ENCODE peak calls at places on chromosome 3, in six cellular contexts. Y, X, T, O, A and L are unnamed samples.

GRCh38 chr3:157475921-157476395 is 27.3 kb downstream of the VEPH1 start:
- DNase-seq in X (peak), Y (peak), T (no peak), O (no peak), A (no peak), L (no peak)

GRCh38 chr3:80733522-80734176 is 965.9 kb upstream of the ROBO1 start:
- DNase-seq in T (no peak), A (no peak), X (peak), Y (peak), O (no peak), L (peak)

GRCh38 chr3:150376001-150376848 is 31.9 kb upstream of the TSC22D2 start:
- DNase-seq in X (peak), O (no peak), A (no peak), Y (peak), T (no peak), L (peak)

GRCh38 chr3:13022348-13023250 is 50.6 kb downstream of the IQSEC1 start:
- DNase-seq in O (peak), T (no peak), A (peak), Y (peak), X (peak), L (peak)

GRCh38 chr3:135262441-135262840 is 467.4 kb downstream of the EPHB1 start:
- DNase-seq in X (no peak), A (no peak), Y (no peak), O (no peak), T (no peak), L (no peak)

GRCh38 chr3:181805703-181806102 is 94.0 kb downstream of the SOX2 start:
- DNase-seq in O (no peak), A (no peak), X (no peak), Y (no peak), T (no peak), L (no peak)

GRCh38 chr3:189927975-189928895 is 192.5 kb downstream of the P3H2 start:
- DNase-seq in A (no peak), X (no peak), T (no peak), O (no peak), Y (no peak), L (peak)

GRCh38 chr3:61964566-61964965 is 403.2 kb downstream of the PTPRG start:
- DNase-seq in T (no peak), Y (no peak), O (no peak), X (peak), A (no peak), L (no peak)

GRCh38 chr3:157606392-157607197 is 103.4 kb upstream of the VEPH1 start:
- DNase-seq in Y (peak), X (peak), T (peak), O (peak), A (peak), L (peak)

GRCh38 chr3:71006810-71007785 is 576.4 kb downstream of the FOXP1 start:
- DNase-seq in O (no peak), T (no peak), A (peak), X (no peak), Y (no peak), L (no peak)

GRCh38 chr3:105729662-105730061 is 139.2 kb downstream of the CBLB start:
- DNase-seq in Y (no peak), T (no peak), A (no peak), O (no peak), X (peak), L (no peak)

GRCh38 chr3:22836131-22836530 is 367.0 kb upstream of the UBE2E2 start:
- DNase-seq in A (no peak), X (no peak), T (no peak), Y (peak), O (no peak), L (no peak)

GRCh38 chr3:101676219-101676764 is 640 bp downstream of the ZBTB11 start:
- DNase-seq in O (peak), T (peak), A (peak), Y (peak), X (peak), L (peak)

GRCh38 chr3:123489400-123490004 is 40.6 kb upstream of the ADCY5 start:
- DNase-seq in Y (peak), X (peak), A (peak), T (peak), O (peak), L (peak)

GRCh38 chr3:127753898-127754410 is 68.4 kb downstream of the MGLL start:
- DNase-seq in Y (no peak), X (no peak), A (no peak), O (no peak), T (no peak), L (no peak)

GRCh38 chr3:55951371-55951770 is 464.3 kb upstream of the WNT5A start:
- DNase-seq in T (no peak), X (no peak), A (no peak), Y (no peak), O (no peak), L (no peak)

GRCh38 chr3:13352621-13353131 is 67.4 kb downstream of the NUP210 start:
- DNase-seq in O (no peak), Y (peak), T (no peak), X (peak), A (no peak), L (no peak)

GRCh38 chr3:178127221-178127620 is 409.0 kb upstream of the KCNMB2 start:
- DNase-seq in A (no peak), T (no peak), O (peak), Y (no peak), X (no peak), L (no peak)

GRCh38 chr3:131386429-131386926 is 4.9 kb downstream of the NUDT16 start:
- DNase-seq in Y (peak), T (no peak), A (no peak), X (no peak), O (no peak), L (no peak)

GRCh38 chr3:47794585-47794984 is 8.4 kb upstream of the DHX30 start:
- DNase-seq in X (no peak), Y (no peak), A (no peak), O (no peak), T (no peak), L (no peak)

GRCh38 chr3:65706786-65707568 is 331.7 kb downstream of the MAGI1 start:
- DNase-seq in T (no peak), Y (no peak), O (no peak), X (peak), A (no peak), L (no peak)

GRCh38 chr3:52872245-52872644 is 25.1 kb downstream of the STIMATE start:
- DNase-seq in Y (peak), O (no peak), T (no peak), X (peak), A (no peak), L (no peak)

GRCh38 chr3:53780806-53781205 is 65.4 kb downstream of the CHDH start:
- DNase-seq in Y (no peak), O (no peak), X (no peak), A (no peak), T (no peak), L (no peak)

GRCh38 chr3:125025647-125026046 is 30.1 kb downstream of the HEG1 start:
- DNase-seq in T (no peak), Y (no peak), X (peak), A (no peak), O (no peak), L (no peak)

DNA sequence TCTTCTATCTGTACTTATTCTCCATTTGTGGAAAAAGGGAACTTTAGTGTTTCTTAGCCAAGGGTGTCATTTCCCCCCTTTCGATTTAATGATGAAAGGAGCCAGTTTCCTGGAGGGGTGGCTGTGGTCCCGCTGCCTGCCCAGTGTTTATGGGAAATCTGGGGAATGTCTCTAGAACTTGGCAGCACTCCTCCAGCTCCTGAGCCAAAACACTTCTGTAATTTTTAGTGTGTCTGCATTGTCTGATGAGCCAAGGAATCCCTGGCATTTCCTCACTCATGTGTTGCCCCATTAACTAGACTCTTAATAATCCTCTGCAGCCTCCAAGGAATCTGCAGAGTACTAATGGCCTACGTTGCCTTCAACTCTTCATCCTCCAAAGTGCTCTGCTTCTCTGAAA is 448.8 kb downstream of the GRM7 start:
- DNase-seq in Y (peak), X (no peak), A (no peak), O (no peak), T (no peak), L (no peak)
- H3K18ac ChIP-seq in Y (no peak), X (no peak), A (no peak), O (no peak), T (no peak), L (no peak)

GRCh38 chr3:169186596-169186995 is 476.9 kb downstream of the MECOM start:
- DNase-seq in O (no peak), A (no peak), Y (no peak), X (no peak), T (no peak), L (no peak)
- H3K14ac ChIP-seq in O (no peak), A (no peak), Y (no peak), X (no peak), T (no peak), L (no peak)

GRCh38 chr3:32817561-32818430 is at the start of gene TRIM71:
- DNase-seq in X (no peak), A (no peak), T (no peak), O (no peak), Y (peak), L (peak)

GRCh38 chr3:32817195-32817560 is 619 bp upstream of the TRIM71 start:
- DNase-seq in Y (no peak), X (no peak), A (no peak), O (no peak), T (no peak), L (peak)

GRCh38 chr3:32815812-32816438 is 1.9 kb upstream of the TRIM71 start:
- DNase-seq in Y (no peak), O (no peak), T (no peak), A (no peak), X (no peak), L (no peak)

GRCh38 chr3:32818431-32819085 is 761 bp downstream of the TRIM71 start:
- DNase-seq in X (no peak), T (no peak), A (no peak), O (no peak), Y (no peak), L (peak)

GRCh38 chr3:32816439-32817194 is 1.2 kb upstream of the TRIM71 start:
- DNase-seq in Y (peak), X (no peak), T (peak), O (peak), A (peak), L (no peak)
- H3K18ac ChIP-seq in Y (no peak), X (no peak), T (peak), O (peak), A (peak), L (peak)

GRCh38 chr3:147397155-147397888 is 9.0 kb downstream of the ZIC4 start:
- DNase-seq in O (peak), X (no peak), A (no peak), Y (no peak), T (no peak), L (no peak)
- H3K14ac ChIP-seq in O (peak), X (no peak), A (no peak), Y (no peak), T (no peak), L (no peak)

DNA sequence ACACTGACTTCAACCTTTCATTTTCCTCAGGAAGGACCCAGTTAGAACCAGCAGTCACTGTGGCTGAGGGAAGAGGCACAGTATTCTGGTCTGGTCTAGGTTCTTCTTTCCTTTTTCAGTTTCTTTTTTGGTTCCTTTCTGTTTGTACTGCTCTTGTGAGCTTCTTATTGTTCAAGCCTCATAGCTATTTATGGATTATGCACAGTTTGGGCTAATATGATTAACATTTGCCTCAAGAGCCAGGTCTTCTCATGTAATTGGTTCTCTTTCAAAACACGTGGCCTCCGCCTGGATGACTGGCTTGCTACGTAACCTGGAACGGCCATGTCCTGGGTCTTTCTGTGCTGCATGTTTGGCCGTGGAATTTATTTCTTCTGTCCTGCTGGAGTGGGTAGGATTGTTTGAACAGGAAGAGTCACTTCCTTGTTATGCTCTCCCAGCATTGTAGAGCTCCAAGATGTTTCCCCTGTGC is 43.3 kb downstream of the RBMS3 start:
- DNase-seq in A (no peak), Y (peak), X (peak), T (no peak), O (no peak), L (peak)
- H3K18ac ChIP-seq in A (no peak), Y (no peak), X (peak), T (no peak), O (no peak), L (no peak)

DNA sequence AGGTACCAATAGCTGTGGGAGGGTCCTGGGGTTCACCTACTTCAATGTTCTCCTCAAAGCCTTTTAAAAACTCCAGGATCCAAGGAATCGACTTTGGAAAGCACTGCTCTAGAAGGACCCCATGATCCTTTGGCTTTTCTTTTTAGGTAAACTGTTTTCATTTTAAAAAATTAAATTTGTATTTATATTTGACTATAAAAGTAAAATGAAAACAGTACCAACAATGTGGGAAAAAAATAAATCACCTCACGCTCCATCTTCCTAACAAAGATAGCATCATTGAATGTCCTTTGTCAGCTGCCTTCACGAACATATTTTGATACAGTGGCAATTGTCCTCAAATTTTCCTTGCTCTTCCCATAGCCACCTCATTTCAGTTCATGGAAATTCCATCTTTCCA is 127.5 kb downstream of the PLD1 start:
- DNase-seq in Y (no peak), T (no peak), A (no peak), X (no peak), O (no peak), L (no peak)
- H3K14ac ChIP-seq in Y (no peak), T (no peak), A (no peak), X (no peak), O (no peak), L (no peak)

GRCh38 chr3:126261037-126261436 is 80.7 kb upstream of the ALDH1L1 start:
- DNase-seq in T (no peak), X (peak), Y (peak), O (no peak), A (no peak), L (no peak)
- H3K18ac ChIP-seq in T (peak), X (peak), Y (no peak), O (peak), A (peak), L (no peak)